ENCODE peak calls at places on chromosomes 4 and X, in seven cellular contexts. G, M, P, B, R, J and H are unnamed samples.

GRCh38 chr4:15010038-15010585 is 7.8 kb downstream of the CPEB2 start:
- DNase-seq in M (no peak), B (no peak), P (no peak), G (no peak), R (no peak), J (no peak), H (no peak)

GRCh38 chr4:121554377-121554776 is 142.4 kb downstream of the ANXA5 start:
- DNase-seq in P (no peak), M (no peak), J (no peak), G (no peak), R (no peak), B (no peak), H (no peak)

GRCh38 chr4:115844180-115844579 is 730.8 kb upstream of the NDST4 start:
- DNase-seq in P (no peak), M (no peak), J (no peak), G (no peak), R (no peak), B (no peak), H (no peak)

GRCh38 chrX:129433461-129433860 is 89.8 kb downstream of the SMARCA1 start:
- DNase-seq in J (no peak), R (no peak), M (no peak), G (no peak), P (no peak), B (no peak), H (no peak)

GRCh38 chr4:7460591-7460990 is 25.9 kb upstream of the PSAPL1 start:
- DNase-seq in M (no peak), J (no peak), P (no peak), R (no peak), B (peak), G (no peak), H (no peak)

GRCh38 chr4:54322817-54323417 is 93.8 kb downstream of the PDGFRA start:
- DNase-seq in B (peak), M (peak), G (peak), R (no peak), P (no peak), J (peak), H (peak)

GRCh38 chr4:13933163-13933562 is 305.6 kb upstream of the BOD1L1 start:
- DNase-seq in J (no peak), B (peak), G (no peak), R (no peak), M (no peak), P (no peak), H (no peak)

GRCh38 chr4:187172340-187172761 is 448.7 kb upstream of the FAT1 start:
- DNase-seq in B (no peak), M (no peak), J (no peak), P (peak), R (no peak), G (no peak), H (no peak)

GRCh38 chr4:119785963-119786362 is 157.4 kb upstream of the PDE5A start:
- DNase-seq in G (no peak), P (peak), B (peak), J (no peak), R (no peak), M (no peak), H (no peak)

GRCh38 chrX:134761788-134762187 is 103.5 kb upstream of the PLAC1 start:
- DNase-seq in J (no peak), G (no peak), M (no peak), P (no peak), B (no peak), R (no peak), H (peak)

GRCh38 chr4:66564901-66565648 is 894.8 kb upstream of the EPHA5 start:
- DNase-seq in P (no peak), J (no peak), R (no peak), M (no peak), G (no peak), B (peak), H (no peak)

GRCh38 chr4:120850048-120850599 is 72.4 kb downstream of the PRDM5 start:
- DNase-seq in P (no peak), R (no peak), J (no peak), M (no peak), B (peak), G (no peak), H (no peak)

GRCh38 chr4:118369231-118369630 is 16.4 kb upstream of the PRSS12 start:
- DNase-seq in P (no peak), M (no peak), R (no peak), B (no peak), G (no peak), J (no peak), H (no peak)

GRCh38 chr4:48699470-48699869 is 80.6 kb downstream of the FRYL start:
- DNase-seq in R (no peak), P (peak), G (no peak), B (no peak), M (no peak), J (no peak), H (no peak)

GRCh38 chrX:95318882-95319281 is 1365.8 kb upstream of the DIAPH2 start:
- DNase-seq in B (no peak), P (no peak), J (no peak), G (no peak), M (peak), R (no peak), H (peak)

GRCh38 chr4:162111078-162111477 is 52.7 kb downstream of the FSTL5 start:
- DNase-seq in P (no peak), J (no peak), G (no peak), B (no peak), R (no peak), M (no peak), H (no peak)

GRCh38 chrX:1870421-1870820 is 255.6 kb downstream of the ASMT start:
- DNase-seq in R (no peak), M (no peak), P (no peak), J (no peak), G (no peak), B (no peak), H (no peak)

GRCh38 chr4:174324246-174324645 is 40.5 kb downstream of the CEP44 start:
- DNase-seq in M (no peak), B (peak), P (no peak), R (no peak), J (no peak), G (no peak), H (no peak)

GRCh38 chr4:896216-896615 is 35.9 kb downstream of the GAK start:
- DNase-seq in R (no peak), B (no peak), J (no peak), G (no peak), M (no peak), P (no peak), H (no peak)

GRCh38 chr4:170089274-170089742 is 448 bp downstream of the AADAT start:
- DNase-seq in R (no peak), J (no peak), G (no peak), M (peak), B (peak), P (no peak), H (peak)

GRCh38 chr4:89616382-89616781 is 220.6 kb downstream of the SNCA start:
- DNase-seq in M (no peak), J (no peak), B (no peak), P (no peak), R (no peak), G (no peak), H (no peak)

GRCh38 chrX:72349190-72349589 is 43.5 kb upstream of the CITED1 start:
- DNase-seq in G (no peak), M (no peak), P (no peak), B (no peak), R (no peak), J (no peak), H (peak)

GRCh38 chrX:9153299-9153698 is 119.4 kb upstream of the FAM9B start:
- DNase-seq in G (no peak), B (peak), P (peak), M (no peak), R (no peak), J (no peak), H (no peak)

GRCh38 chr4:38315296-38315695 is 348.7 kb upstream of the KLF3 start:
- DNase-seq in B (no peak), P (no peak), J (no peak), R (no peak), M (no peak), G (no peak), H (no peak)

GRCh38 chrX:70398899-70399298 is 24.2 kb upstream of the GDPD2 start:
- DNase-seq in B (peak), J (no peak), R (no peak), G (no peak), M (no peak), P (no peak), H (no peak)

GRCh38 chrX:7120578-7121219 is 26.8 kb upstream of the STS start:
- DNase-seq in B (peak), P (peak), M (no peak), R (no peak), J (no peak), G (no peak), H (no peak)

GRCh38 chr4:72951628-72952027 is 117.9 kb downstream of the COX18 start:
- DNase-seq in G (no peak), B (no peak), P (no peak), M (no peak), R (no peak), J (no peak), H (no peak)

GRCh38 chr4:7402526-7402925 is 32.2 kb downstream of the PSAPL1 start:
- DNase-seq in B (no peak), G (no peak), P (peak), M (no peak), R (no peak), J (no peak), H (no peak)

GRCh38 chr4:109994415-109994827 is 81.7 kb downstream of the EGF start:
- DNase-seq in R (no peak), J (no peak), P (no peak), B (no peak), G (no peak), M (no peak), H (peak)

GRCh38 chr4:9924750-9925149 is 96.5 kb downstream of the SLC2A9 start:
- DNase-seq in J (no peak), R (no peak), B (peak), M (no peak), G (no peak), P (peak), H (no peak)

GRCh38 chrX:21408776-21409175 is 34.6 kb downstream of the CNKSR2 start:
- DNase-seq in M (no peak), B (no peak), G (no peak), P (no peak), J (no peak), R (no peak), H (no peak)

GRCh38 chr4:34720563-34720962 is 1523.8 kb downstream of the ARAP2 start:
- DNase-seq in J (no peak), B (peak), P (no peak), R (no peak), M (no peak), G (no peak), H (no peak)

GRCh38 chr4:21991050-21991449 is 42.5 kb upstream of the KCNIP4 start:
- DNase-seq in B (peak), R (no peak), J (no peak), G (no peak), P (no peak), M (no peak), H (no peak)

GRCh38 chr4:149993030-149993429 is 85.2 kb upstream of the DCLK2 start:
- DNase-seq in P (no peak), R (no peak), B (peak), J (no peak), M (no peak), G (no peak), H (no peak)

GRCh38 chrX:105460366-105460765 is 239.9 kb upstream of the TEX13A start:
- DNase-seq in P (no peak), R (no peak), B (no peak), G (no peak), M (no peak), J (no peak), H (no peak)

GRCh38 chr4:24055623-24056022 is 165.8 kb upstream of the PPARGC1A start:
- DNase-seq in G (no peak), P (no peak), R (no peak), J (no peak), B (no peak), M (no peak), H (no peak)

GRCh38 chr4:82630079-82630478 is 68.3 kb upstream of the TMEM150C start:
- DNase-seq in G (no peak), B (no peak), R (no peak), M (no peak), J (no peak), P (no peak), H (no peak)

GRCh38 chrX:40006025-40007017 is 91.4 kb downstream of the BCOR start:
- DNase-seq in J (no peak), P (no peak), G (peak), B (no peak), R (no peak), M (peak), H (no peak)

GRCh38 chr4:127055349-127055748 is 577.4 kb upstream of the INTU start:
- DNase-seq in J (no peak), R (no peak), P (no peak), M (no peak), B (peak), G (no peak), H (no peak)

DNA sequence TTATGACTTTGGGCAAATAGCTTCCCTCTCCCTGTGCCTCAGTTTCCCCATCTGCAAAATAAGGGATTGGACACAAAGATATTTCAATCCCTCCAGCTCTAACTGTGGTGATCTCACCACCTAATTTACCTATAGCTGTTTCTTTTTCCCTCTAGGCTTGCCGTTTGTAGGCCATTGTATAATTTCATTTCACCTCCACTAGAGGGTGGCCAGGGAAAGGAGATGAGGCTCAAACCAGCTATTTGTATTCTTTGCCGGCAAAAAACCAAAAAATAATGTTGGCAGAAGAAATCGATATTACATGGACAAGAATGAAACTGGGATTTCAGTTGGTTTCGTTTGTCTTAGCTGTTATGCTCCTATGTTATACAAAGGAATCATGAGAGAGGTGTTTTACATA is 36.1 kb upstream of the DOCK11 start:
- DNase-seq in R (no peak), B (peak), M (no peak), G (peak), P (peak), J (no peak), H (peak)
- TF ChIP-seq CTCF in R (peak), B (peak), M (peak), G (peak), P (peak), J (peak), H (peak)

GRCh38 chr4:166808380-166808779 is 425.9 kb downstream of the SPOCK3 start:
- DNase-seq in M (no peak), G (no peak), B (no peak), J (no peak), P (no peak), R (no peak), H (no peak)
- TF ChIP-seq CTCF in M (no peak), G (no peak), B (no peak), J (no peak), P (no peak), R (no peak), H (no peak)

DNA sequence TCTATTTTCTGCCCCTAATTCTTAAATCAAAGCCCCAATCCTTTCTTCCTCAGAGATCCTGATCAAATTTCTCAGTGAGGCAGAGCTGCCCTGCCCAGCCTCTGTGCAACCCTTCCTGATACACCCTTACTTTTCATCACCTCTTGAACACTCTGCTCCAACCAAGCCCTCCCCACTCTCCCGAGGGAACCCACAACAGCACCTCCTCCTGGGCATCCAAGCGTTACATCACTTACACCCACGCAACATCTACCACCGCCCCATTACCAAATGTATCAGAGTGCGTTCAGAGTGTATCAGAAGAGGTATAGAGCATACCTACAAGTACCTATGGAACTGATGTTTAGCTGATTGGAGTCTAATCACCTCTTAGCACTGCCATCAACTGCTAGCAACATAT is 186.5 kb downstream of the RAP1GDS1 start:
- DNase-seq in J (no peak), G (no peak), P (no peak), R (no peak), B (no peak), M (peak), H (no peak)
- TF ChIP-seq CTCF in J (no peak), G (no peak), P (no peak), R (no peak), B (no peak), M (peak), H (no peak)

GRCh38 chr4:17126306-17126978 is 228.0 kb upstream of the LDB2 start:
- DNase-seq in B (no peak), G (no peak), J (no peak), P (no peak), R (no peak), M (no peak), H (no peak)

GRCh38 chr4:17128268-17128667 is 229.8 kb upstream of the LDB2 start:
- DNase-seq in B (peak), M (no peak), G (no peak), R (no peak), J (no peak), P (no peak), H (no peak)

GRCh38 chr4:17120761-17121160 is 222.3 kb upstream of the LDB2 start:
- DNase-seq in P (no peak), M (no peak), R (no peak), B (peak), J (no peak), G (no peak), H (no peak)

GRCh38 chr4:17124767-17125166 is 226.3 kb upstream of the LDB2 start:
- DNase-seq in R (no peak), P (no peak), J (no peak), B (no peak), G (no peak), M (no peak), H (no peak)
- TF ChIP-seq CTCF in R (no peak), P (no peak), J (no peak), B (peak), G (no peak), M (peak), H (no peak)